ENCODE peak calls at places on chromosomes 4 and X, in nine cellular contexts. One of them, this sample, is unnamed.

GRCh38 chr4:105291920-105292319 is 145.2 kb downstream of the TET2 start:
- DNase-seq in nephron progenitor cell: no peak
- DNase-seq in T-cell: no peak
- DNase-seq in activated gamma-delta T cell treated with Interleukin-2 at 50 U/mL for 16 hours: no peak
- DNase-seq in B cell: no peak
- DNase-seq in left kidney: peak
- DNase-seq in cardiac fibroblast: peak
- DNase-seq in stimulated activated CD8-positive, alpha-beta memory T cell treated with anti-CD3 and anti-CD28 coated beads, Interleukin-12 subunit alpha, Interleukin-12 subunit beta, amount 100 ng/mL, for 4 hours: no peak
- DNase-seq in ascending aorta: no peak
- DNase-seq in this sample: no peak

GRCh38 chr4:113064244-113064643 is 14.8 kb downstream of the ANK2 start:
- DNase-seq in nephron progenitor cell: no peak
- DNase-seq in T-cell: no peak
- DNase-seq in activated gamma-delta T cell treated with Interleukin-2 at 50 U/mL for 16 hours: no peak
- DNase-seq in B cell: no peak
- DNase-seq in left kidney: peak
- DNase-seq in cardiac fibroblast: no peak
- DNase-seq in stimulated activated CD8-positive, alpha-beta memory T cell treated with anti-CD3 and anti-CD28 coated beads, Interleukin-12 subunit alpha, Interleukin-12 subunit beta, amount 100 ng/mL, for 4 hours: no peak
- DNase-seq in ascending aorta: no peak
- DNase-seq in this sample: no peak

GRCh38 chrX:81876437-81876836 is 674.5 kb downstream of the SH3BGRL start:
- DNase-seq in nephron progenitor cell: no peak
- DNase-seq in T-cell: no peak
- DNase-seq in activated gamma-delta T cell treated with Interleukin-2 at 50 U/mL for 16 hours: no peak
- DNase-seq in B cell: no peak
- DNase-seq in left kidney: no peak
- DNase-seq in cardiac fibroblast: no peak
- DNase-seq in stimulated activated CD8-positive, alpha-beta memory T cell treated with anti-CD3 and anti-CD28 coated beads, Interleukin-12 subunit alpha, Interleukin-12 subunit beta, amount 100 ng/mL, for 4 hours: no peak
- DNase-seq in ascending aorta: no peak
- DNase-seq in this sample: no peak

GRCh38 chrX:24479924-24480722 is 15.0 kb downstream of the PDK3 start:
- DNase-seq in nephron progenitor cell: no peak
- DNase-seq in T-cell: peak
- DNase-seq in activated gamma-delta T cell treated with Interleukin-2 at 50 U/mL for 16 hours: peak
- DNase-seq in B cell: peak
- DNase-seq in left kidney: no peak
- DNase-seq in cardiac fibroblast: no peak
- DNase-seq in stimulated activated CD8-positive, alpha-beta memory T cell treated with anti-CD3 and anti-CD28 coated beads, Interleukin-12 subunit alpha, Interleukin-12 subunit beta, amount 100 ng/mL, for 4 hours: peak
- DNase-seq in ascending aorta: no peak
- DNase-seq in this sample: no peak

GRCh38 chr4:26321326-26322276 is 787 bp downstream of the RBPJ start:
- DNase-seq in nephron progenitor cell: peak
- DNase-seq in T-cell: peak
- DNase-seq in activated gamma-delta T cell treated with Interleukin-2 at 50 U/mL for 16 hours: no peak
- DNase-seq in B cell: peak
- DNase-seq in left kidney: peak
- DNase-seq in cardiac fibroblast: peak
- DNase-seq in stimulated activated CD8-positive, alpha-beta memory T cell treated with anti-CD3 and anti-CD28 coated beads, Interleukin-12 subunit alpha, Interleukin-12 subunit beta, amount 100 ng/mL, for 4 hours: peak
- DNase-seq in ascending aorta: peak
- DNase-seq in this sample: no peak

GRCh38 chr4:90181644-90182043 is 54.5 kb downstream of the CCSER1 start:
- DNase-seq in nephron progenitor cell: no peak
- DNase-seq in T-cell: no peak
- DNase-seq in activated gamma-delta T cell treated with Interleukin-2 at 50 U/mL for 16 hours: no peak
- DNase-seq in B cell: no peak
- DNase-seq in left kidney: peak
- DNase-seq in cardiac fibroblast: no peak
- DNase-seq in stimulated activated CD8-positive, alpha-beta memory T cell treated with anti-CD3 and anti-CD28 coated beads, Interleukin-12 subunit alpha, Interleukin-12 subunit beta, amount 100 ng/mL, for 4 hours: no peak
- DNase-seq in ascending aorta: no peak
- DNase-seq in this sample: no peak

GRCh38 chrX:100750901-100751300 is 19.0 kb upstream of the SYTL4 start:
- DNase-seq in nephron progenitor cell: no peak
- DNase-seq in T-cell: no peak
- DNase-seq in activated gamma-delta T cell treated with Interleukin-2 at 50 U/mL for 16 hours: no peak
- DNase-seq in B cell: no peak
- DNase-seq in left kidney: peak
- DNase-seq in cardiac fibroblast: no peak
- DNase-seq in stimulated activated CD8-positive, alpha-beta memory T cell treated with anti-CD3 and anti-CD28 coated beads, Interleukin-12 subunit alpha, Interleukin-12 subunit beta, amount 100 ng/mL, for 4 hours: no peak
- DNase-seq in ascending aorta: no peak
- DNase-seq in this sample: no peak

GRCh38 chr4:141654098-141654497 is 17.7 kb downstream of the IL15 start:
- DNase-seq in nephron progenitor cell: peak
- DNase-seq in T-cell: no peak
- DNase-seq in activated gamma-delta T cell treated with Interleukin-2 at 50 U/mL for 16 hours: no peak
- DNase-seq in B cell: no peak
- DNase-seq in left kidney: peak
- DNase-seq in cardiac fibroblast: peak
- DNase-seq in stimulated activated CD8-positive, alpha-beta memory T cell treated with anti-CD3 and anti-CD28 coated beads, Interleukin-12 subunit alpha, Interleukin-12 subunit beta, amount 100 ng/mL, for 4 hours: no peak
- DNase-seq in ascending aorta: peak
- DNase-seq in this sample: no peak

GRCh38 chr4:22573198-22573597 is 57.3 kb upstream of the ADGRA3 start:
- DNase-seq in nephron progenitor cell: no peak
- DNase-seq in T-cell: no peak
- DNase-seq in activated gamma-delta T cell treated with Interleukin-2 at 50 U/mL for 16 hours: no peak
- DNase-seq in B cell: no peak
- DNase-seq in left kidney: no peak
- DNase-seq in cardiac fibroblast: peak
- DNase-seq in stimulated activated CD8-positive, alpha-beta memory T cell treated with anti-CD3 and anti-CD28 coated beads, Interleukin-12 subunit alpha, Interleukin-12 subunit beta, amount 100 ng/mL, for 4 hours: no peak
- DNase-seq in ascending aorta: peak
- DNase-seq in this sample: no peak

GRCh38 chr4:54543088-54543795 is 114.5 kb upstream of the KIT start:
- DNase-seq in nephron progenitor cell: no peak
- DNase-seq in T-cell: no peak
- DNase-seq in activated gamma-delta T cell treated with Interleukin-2 at 50 U/mL for 16 hours: no peak
- DNase-seq in B cell: no peak
- DNase-seq in left kidney: no peak
- DNase-seq in cardiac fibroblast: peak
- DNase-seq in stimulated activated CD8-positive, alpha-beta memory T cell treated with anti-CD3 and anti-CD28 coated beads, Interleukin-12 subunit alpha, Interleukin-12 subunit beta, amount 100 ng/mL, for 4 hours: no peak
- DNase-seq in ascending aorta: no peak
- DNase-seq in this sample: no peak

GRCh38 chrX:1221296-1221845 is 8.9 kb upstream of the CRLF2 start:
- DNase-seq in nephron progenitor cell: no peak
- DNase-seq in T-cell: no peak
- DNase-seq in activated gamma-delta T cell treated with Interleukin-2 at 50 U/mL for 16 hours: no peak
- DNase-seq in B cell: no peak
- DNase-seq in left kidney: no peak
- DNase-seq in cardiac fibroblast: no peak
- DNase-seq in stimulated activated CD8-positive, alpha-beta memory T cell treated with anti-CD3 and anti-CD28 coated beads, Interleukin-12 subunit alpha, Interleukin-12 subunit beta, amount 100 ng/mL, for 4 hours: no peak
- DNase-seq in ascending aorta: peak
- DNase-seq in this sample: no peak

GRCh38 chr4:141853091-141853734 is 216.8 kb downstream of the IL15 start:
- DNase-seq in nephron progenitor cell: no peak
- DNase-seq in T-cell: no peak
- DNase-seq in activated gamma-delta T cell treated with Interleukin-2 at 50 U/mL for 16 hours: no peak
- DNase-seq in B cell: no peak
- DNase-seq in left kidney: peak
- DNase-seq in cardiac fibroblast: no peak
- DNase-seq in stimulated activated CD8-positive, alpha-beta memory T cell treated with anti-CD3 and anti-CD28 coated beads, Interleukin-12 subunit alpha, Interleukin-12 subunit beta, amount 100 ng/mL, for 4 hours: no peak
- DNase-seq in ascending aorta: no peak
- DNase-seq in this sample: no peak

GRCh38 chr4:80388284-80388607 is 52.7 kb downstream of the CFAP299 start:
- DNase-seq in nephron progenitor cell: no peak
- DNase-seq in T-cell: no peak
- DNase-seq in activated gamma-delta T cell treated with Interleukin-2 at 50 U/mL for 16 hours: no peak
- DNase-seq in B cell: no peak
- DNase-seq in left kidney: no peak
- DNase-seq in cardiac fibroblast: no peak
- DNase-seq in stimulated activated CD8-positive, alpha-beta memory T cell treated with anti-CD3 and anti-CD28 coated beads, Interleukin-12 subunit alpha, Interleukin-12 subunit beta, amount 100 ng/mL, for 4 hours: no peak
- DNase-seq in ascending aorta: no peak
- DNase-seq in this sample: no peak

This sample was measured in GOT3.